ENCODE peak calls at places on chromosome 15, in eight cellular contexts. One of them, this sample, is unnamed.

GRCh38 chr15:100899601-100900000 is 19.6 kb upstream of the LRRK1 start:
- DNase-seq in caudate nucleus: no peak
- DNase-seq in SHP77: no peak
- DNase-seq in colonic mucosa: no peak
- DNase-seq in BJ: no peak
- DNase-seq in ecto neural progenitor cell: no peak
- DNase-seq in NCI-H2171 treated with DMSO at 0.1 percent for 48 hours: no peak
- DNase-seq in activated CD4-positive, alpha-beta T cell treated with anti-CD3 and anti-CD28 coated beads, Interleukin-2, amount 50 U/mL, for 1 hour: no peak
- DNase-seq in this sample: no peak

GRCh38 chr15:100714034-100714748 is 111.8 kb downstream of the ASB7 start:
- DNase-seq in caudate nucleus: no peak
- DNase-seq in SHP77: no peak
- DNase-seq in colonic mucosa: no peak
- DNase-seq in BJ: no peak
- DNase-seq in ecto neural progenitor cell: no peak
- DNase-seq in NCI-H2171 treated with DMSO at 0.1 percent for 48 hours: no peak
- DNase-seq in activated CD4-positive, alpha-beta T cell treated with anti-CD3 and anti-CD28 coated beads, Interleukin-2, amount 50 U/mL, for 1 hour: no peak
- DNase-seq in this sample: no peak

GRCh38 chr15:78360958-78361714 is 21.0 kb downstream of the CRABP1 start:
- DNase-seq in caudate nucleus: no peak
- DNase-seq in SHP77: no peak
- DNase-seq in colonic mucosa: no peak
- DNase-seq in BJ: no peak
- DNase-seq in ecto neural progenitor cell: no peak
- DNase-seq in NCI-H2171 treated with DMSO at 0.1 percent for 48 hours: no peak
- DNase-seq in activated CD4-positive, alpha-beta T cell treated with anti-CD3 and anti-CD28 coated beads, Interleukin-2, amount 50 U/mL, for 1 hour: no peak
- DNase-seq in this sample: no peak

GRCh38 chr15:55549305-55549704 is 38.8 kb downstream of the PYGO1 start:
- DNase-seq in caudate nucleus: no peak
- DNase-seq in SHP77: no peak
- DNase-seq in colonic mucosa: no peak
- DNase-seq in BJ: no peak
- DNase-seq in ecto neural progenitor cell: no peak
- DNase-seq in NCI-H2171 treated with DMSO at 0.1 percent for 48 hours: no peak
- DNase-seq in activated CD4-positive, alpha-beta T cell treated with anti-CD3 and anti-CD28 coated beads, Interleukin-2, amount 50 U/mL, for 1 hour: no peak
- DNase-seq in this sample: no peak

GRCh38 chr15:37046876-37047614 is 53.3 kb downstream of the MEIS2 start:
- DNase-seq in caudate nucleus: no peak
- DNase-seq in SHP77: no peak
- DNase-seq in colonic mucosa: no peak
- DNase-seq in BJ: peak; percentile 19
- DNase-seq in ecto neural progenitor cell: no peak
- DNase-seq in NCI-H2171 treated with DMSO at 0.1 percent for 48 hours: no peak
- DNase-seq in activated CD4-positive, alpha-beta T cell treated with anti-CD3 and anti-CD28 coated beads, Interleukin-2, amount 50 U/mL, for 1 hour: no peak
- DNase-seq in this sample: no peak

GRCh38 chr15:42581272-42581730 is 5.9 kb downstream of the STARD9 start:
- DNase-seq in caudate nucleus: peak; percentile 85
- DNase-seq in SHP77: peak; percentile 87
- DNase-seq in colonic mucosa: peak; percentile 87
- DNase-seq in BJ: no peak
- DNase-seq in ecto neural progenitor cell: peak; percentile 91
- DNase-seq in NCI-H2171 treated with DMSO at 0.1 percent for 48 hours: no peak
- DNase-seq in activated CD4-positive, alpha-beta T cell treated with anti-CD3 and anti-CD28 coated beads, Interleukin-2, amount 50 U/mL, for 1 hour: peak; percentile 75
- DNase-seq in this sample: no peak

GRCh38 chr15:29139540-29140459 is 129.8 kb downstream of the NSMCE3 start:
- DNase-seq in caudate nucleus: peak; percentile 31
- DNase-seq in SHP77: peak; percentile 55
- DNase-seq in colonic mucosa: peak; percentile 52
- DNase-seq in BJ: no peak
- DNase-seq in ecto neural progenitor cell: peak; percentile 88
- DNase-seq in NCI-H2171 treated with DMSO at 0.1 percent for 48 hours: peak; percentile 34
- DNase-seq in activated CD4-positive, alpha-beta T cell treated with anti-CD3 and anti-CD28 coated beads, Interleukin-2, amount 50 U/mL, for 1 hour: peak; percentile 56
- DNase-seq in this sample: no peak

GRCh38 chr15:87348746-87349145 is 907.8 kb downstream of the NTRK3 start:
- DNase-seq in caudate nucleus: no peak
- DNase-seq in SHP77: peak; percentile 3
- DNase-seq in colonic mucosa: no peak
- DNase-seq in BJ: no peak
- DNase-seq in ecto neural progenitor cell: no peak
- DNase-seq in NCI-H2171 treated with DMSO at 0.1 percent for 48 hours: peak; percentile 15
- DNase-seq in activated CD4-positive, alpha-beta T cell treated with anti-CD3 and anti-CD28 coated beads, Interleukin-2, amount 50 U/mL, for 1 hour: no peak
- DNase-seq in this sample: no peak

GRCh38 chr15:67050062-67050461 is 15.3 kb upstream of the SMAD3 start:
- DNase-seq in caudate nucleus: no peak
- DNase-seq in SHP77: no peak
- DNase-seq in colonic mucosa: no peak
- DNase-seq in BJ: no peak
- DNase-seq in ecto neural progenitor cell: no peak
- DNase-seq in NCI-H2171 treated with DMSO at 0.1 percent for 48 hours: no peak
- DNase-seq in activated CD4-positive, alpha-beta T cell treated with anti-CD3 and anti-CD28 coated beads, Interleukin-2, amount 50 U/mL, for 1 hour: no peak
- DNase-seq in this sample: no peak

GRCh38 chr15:38726187-38726586 is 161.6 kb upstream of the RASGRP1 start:
- DNase-seq in caudate nucleus: no peak
- DNase-seq in SHP77: no peak
- DNase-seq in colonic mucosa: no peak
- DNase-seq in BJ: no peak
- DNase-seq in ecto neural progenitor cell: no peak
- DNase-seq in NCI-H2171 treated with DMSO at 0.1 percent for 48 hours: no peak
- DNase-seq in activated CD4-positive, alpha-beta T cell treated with anti-CD3 and anti-CD28 coated beads, Interleukin-2, amount 50 U/mL, for 1 hour: no peak
- DNase-seq in this sample: no peak

GRCh38 chr15:63791236-63791635 is 42.5 kb downstream of the HERC1 start:
- DNase-seq in caudate nucleus: no peak
- DNase-seq in SHP77: no peak
- DNase-seq in colonic mucosa: no peak
- DNase-seq in BJ: no peak
- DNase-seq in ecto neural progenitor cell: no peak
- DNase-seq in NCI-H2171 treated with DMSO at 0.1 percent for 48 hours: no peak
- DNase-seq in activated CD4-positive, alpha-beta T cell treated with anti-CD3 and anti-CD28 coated beads, Interleukin-2, amount 50 U/mL, for 1 hour: no peak
- DNase-seq in this sample: peak; percentile 3

GRCh38 chr15:101201411-101202174 is 50.3 kb downstream of the CHSY1 start:
- DNase-seq in caudate nucleus: peak; percentile 49
- DNase-seq in SHP77: no peak
- DNase-seq in colonic mucosa: peak; percentile 66
- DNase-seq in BJ: peak; percentile 91
- DNase-seq in ecto neural progenitor cell: peak; percentile 89
- DNase-seq in NCI-H2171 treated with DMSO at 0.1 percent for 48 hours: no peak
- DNase-seq in activated CD4-positive, alpha-beta T cell treated with anti-CD3 and anti-CD28 coated beads, Interleukin-2, amount 50 U/mL, for 1 hour: no peak
- DNase-seq in this sample: peak; percentile 93

GRCh38 chr15:57205999-57206398 is 170.3 kb upstream of the CGNL1 start:
- DNase-seq in caudate nucleus: no peak
- DNase-seq in SHP77: peak; percentile 28
- DNase-seq in colonic mucosa: peak; percentile 93
- DNase-seq in BJ: no peak
- DNase-seq in ecto neural progenitor cell: no peak
- DNase-seq in NCI-H2171 treated with DMSO at 0.1 percent for 48 hours: no peak
- DNase-seq in activated CD4-positive, alpha-beta T cell treated with anti-CD3 and anti-CD28 coated beads, Interleukin-2, amount 50 U/mL, for 1 hour: no peak
- DNase-seq in this sample: no peak